ENCODE peak calls at places on chromosomes 3 and 15, in five cellular contexts. O, V, D, M and K are unnamed samples.

GRCh38 chr3:21486381-21486935 is 264.6 kb downstream of the ZNF385D start:
- DNase-seq in M (no peak), O (no peak), D (no peak), V (no peak), K (no peak)

GRCh38 chr3:167188592-167188991 is 191.5 kb downstream of the ZBBX start:
- DNase-seq in O (no peak), M (no peak), V (no peak), D (no peak), K (no peak)

GRCh38 chr3:66442254-66443249 is 58.3 kb downstream of the LRIG1 start:
- DNase-seq in V (no peak), M (no peak), O (no peak), D (peak; percentile 21), K (no peak)

GRCh38 chr3:50242778-50243551 is 7.0 kb downstream of the GNAI2 start:
- DNase-seq in M (peak; percentile 94), O (peak; percentile 75), V (no peak), D (peak; percentile 61), K (peak; percentile 55)

GRCh38 chr3:50120364-50121095 is 31.8 kb downstream of the RBM5 start:
- DNase-seq in O (no peak), V (no peak), M (peak; percentile 32), D (no peak), K (no peak)

GRCh38 chr3:14822134-14822533 is 3.4 kb downstream of the FGD5 start:
- DNase-seq in D (no peak), V (no peak), M (no peak), O (no peak), K (no peak)

GRCh38 chr3:107855710-107856109 is 235.1 kb downstream of the CD47 start:
- DNase-seq in M (no peak), O (no peak), D (no peak), V (no peak), K (no peak)

GRCh38 chr3:166191406-166191805 is 354.2 kb upstream of the BCHE start:
- DNase-seq in V (no peak), M (no peak), D (no peak), O (no peak), K (no peak)

GRCh38 chr15:39997031-39997430 is 42.0 kb downstream of the SRP14 start:
- DNase-seq in O (no peak), D (no peak), M (no peak), V (no peak), K (no peak)

GRCh38 chr3:159031280-159031679 is 229.4 kb downstream of the MFSD1 start:
- DNase-seq in V (no peak), M (no peak), D (no peak), O (no peak), K (no peak)

GRCh38 chr15:86494475-86494874 is 414.8 kb downstream of the AGBL1 start:
- DNase-seq in O (no peak), M (no peak), D (no peak), V (no peak), K (no peak)

GRCh38 chr15:36331531-36332275 is 247.7 kb upstream of the CDIN1 start:
- DNase-seq in O (no peak), M (no peak), D (no peak), V (no peak), K (no peak)

GRCh38 chr15:74156678-74157411 is 16.7 kb upstream of the ISLR start:
- DNase-seq in M (no peak), V (no peak), O (no peak), D (no peak), K (no peak)

GRCh38 chr15:92751528-92751927 is 96.0 kb upstream of the FAM174B start:
- DNase-seq in D (no peak), M (no peak), V (no peak), O (no peak), K (no peak)

GRCh38 chr3:156184156-156184555 is 63.8 kb downstream of the KCNAB1 start:
- DNase-seq in O (no peak), D (no peak), M (no peak), V (no peak), K (no peak)

GRCh38 chr3:195064300-195064931 is 206.5 kb downstream of the XXYLT1 start:
- DNase-seq in M (no peak), V (no peak), D (no peak), O (no peak), K (no peak)

GRCh38 chr15:101309436-101310162 is 14.6 kb upstream of the SNRPA1 start:
- DNase-seq in M (no peak), V (no peak), O (peak; percentile 34), D (no peak), K (no peak)

GRCh38 chr15:57445872-57446271 is 69.6 kb downstream of the CGNL1 start:
- DNase-seq in V (no peak), M (no peak), D (no peak), O (no peak), K (no peak)

GRCh38 chr15:29920515-29920914 is 98.2 kb upstream of the TJP1 start:
- DNase-seq in O (no peak), V (no peak), D (no peak), M (no peak), K (no peak)

GRCh38 chr3:53226142-53226840 is 29.5 kb downstream of the TKT start:
- DNase-seq in O (no peak), D (no peak), M (no peak), V (no peak), K (no peak)

GRCh38 chr15:41233367-41233771 is 2.3 kb downstream of the CHP1 start:
- DNase-seq in M (no peak), O (no peak), V (no peak), D (no peak), K (no peak)

GRCh38 chr15:38540516-38540915 is 24.1 kb downstream of the RASGRP1 start:
- DNase-seq in O (no peak), M (no peak), V (no peak), D (no peak), K (no peak)

GRCh38 chr15:78909791-78910228 is 35.0 kb downstream of the CTSH start:
- DNase-seq in O (no peak), V (no peak), D (no peak), M (no peak), K (no peak)

GRCh38 chr15:50424066-50424890 is at the start of gene USP8:
- DNase-seq in V (peak; percentile 86), M (peak; percentile 99), D (peak; percentile 94), O (peak; percentile 98), K (peak; percentile 97)

GRCh38 chr3:143121240-143122088 is 1.9 kb downstream of the CHST2 start:
- DNase-seq in O (no peak), M (no peak), D (no peak), V (no peak), K (no peak)

GRCh38 chr3:98770261-98771039 is 7.3 kb downstream of the ST3GAL6 start:
- DNase-seq in M (peak; percentile 55), O (no peak), V (no peak), D (peak; percentile 36), K (peak; percentile 87)

GRCh38 chr3:141280690-141281089 is 49.1 kb downstream of the PXYLP1 start:
- DNase-seq in M (no peak), D (no peak), V (no peak), O (no peak), K (no peak)